ENCODE peak calls at places on chromosomes 2 and 18, in nine cellular contexts. One of them, this sample, is unnamed. For H3K36me3, the result is how much of the 10 kb centered on the place peaks cover.

GRCh38 chr2:176084629-176085119 is 912 bp upstream of the EVX2 start:
- DNase-seq in HCT116: no peak
- DNase-seq in OCI-LY7: no peak
- DNase-seq in neural progenitor cell: no peak
- DNase-seq in PC-3: no peak
- DNase-seq in endothelial cell of umbilical vein: no peak
- DNase-seq in IMR-90: no peak
- DNase-seq in mammary epithelial cell: no peak
- DNase-seq in GM12878: no peak
- DNase-seq in this sample: no peak

GRCh38 chr2:15337996-15338666 is 223.0 kb downstream of the NBAS start:
- DNase-seq in mammary epithelial cell: peak
- DNase-seq in OCI-LY7: no peak
- DNase-seq in HCT116: no peak
- DNase-seq in IMR-90: no peak
- DNase-seq in GM12878: no peak
- DNase-seq in endothelial cell of umbilical vein: peak
- DNase-seq in PC-3: peak
- DNase-seq in neural progenitor cell: no peak
- DNase-seq in this sample: no peak

GRCh38 chr2:107721581-107721980 is 105.1 kb upstream of the RGPD4 start:
- DNase-seq in mammary epithelial cell: peak
- DNase-seq in PC-3: no peak
- DNase-seq in GM12878: no peak
- DNase-seq in endothelial cell of umbilical vein: no peak
- DNase-seq in IMR-90: no peak
- DNase-seq in OCI-LY7: no peak
- DNase-seq in HCT116: no peak
- DNase-seq in neural progenitor cell: no peak
- DNase-seq in this sample: no peak

GRCh38 chr2:144208924-144209323 is 311.0 kb downstream of the ZEB2 start:
- DNase-seq in mammary epithelial cell: no peak
- DNase-seq in IMR-90: no peak
- DNase-seq in HCT116: no peak
- DNase-seq in GM12878: no peak
- DNase-seq in endothelial cell of umbilical vein: no peak
- DNase-seq in neural progenitor cell: no peak
- DNase-seq in PC-3: no peak
- DNase-seq in OCI-LY7: peak
- DNase-seq in this sample: no peak

GRCh38 chr2:12057436-12058166 is 311.2 kb downstream of the LPIN1 start:
- DNase-seq in OCI-LY7: peak
- DNase-seq in GM12878: peak
- DNase-seq in IMR-90: no peak
- DNase-seq in endothelial cell of umbilical vein: no peak
- DNase-seq in PC-3: no peak
- DNase-seq in neural progenitor cell: no peak
- DNase-seq in HCT116: no peak
- DNase-seq in mammary epithelial cell: no peak
- DNase-seq in this sample: peak

GRCh38 chr18:23584019-23584970 is 2.0 kb downstream of the NPC1 start:
- DNase-seq in HCT116: no peak
- DNase-seq in endothelial cell of umbilical vein: no peak
- DNase-seq in neural progenitor cell: no peak
- DNase-seq in mammary epithelial cell: no peak
- DNase-seq in OCI-LY7: no peak
- DNase-seq in PC-3: no peak
- DNase-seq in IMR-90: no peak
- DNase-seq in GM12878: no peak
- DNase-seq in this sample: no peak

GRCh38 chr2:127348421-127349000 is 39.3 kb downstream of the MAP3K2 start:
- DNase-seq in OCI-LY7: peak
- DNase-seq in GM12878: no peak
- DNase-seq in PC-3: no peak
- DNase-seq in mammary epithelial cell: no peak
- DNase-seq in endothelial cell of umbilical vein: no peak
- DNase-seq in HCT116: no peak
- DNase-seq in neural progenitor cell: no peak
- DNase-seq in IMR-90: peak
- DNase-seq in this sample: no peak

GRCh38 chr2:187187521-187187920 is 260.5 kb downstream of the CALCRL start:
- DNase-seq in PC-3: no peak
- DNase-seq in mammary epithelial cell: no peak
- DNase-seq in GM12878: no peak
- DNase-seq in OCI-LY7: no peak
- DNase-seq in IMR-90: no peak
- DNase-seq in HCT116: no peak
- DNase-seq in neural progenitor cell: no peak
- DNase-seq in endothelial cell of umbilical vein: peak
- DNase-seq in this sample: no peak

GRCh38 chr2:76197842-76198448 is 487.2 kb upstream of the GCFC2 start:
- DNase-seq in HCT116: peak
- DNase-seq in IMR-90: peak
- DNase-seq in PC-3: peak
- DNase-seq in OCI-LY7: peak
- DNase-seq in endothelial cell of umbilical vein: peak
- DNase-seq in GM12878: peak
- DNase-seq in neural progenitor cell: peak
- DNase-seq in mammary epithelial cell: peak
- DNase-seq in this sample: peak
- H2AFZ ChIP-seq in HCT116: no peak
- H2AFZ ChIP-seq in IMR-90: no peak
- H2AFZ ChIP-seq in PC-3: peak
- H2AFZ ChIP-seq in OCI-LY7: no peak
- H2AFZ ChIP-seq in endothelial cell of umbilical vein: no peak
- H2AFZ ChIP-seq in GM12878: no peak
- H2AFZ ChIP-seq in neural progenitor cell: peak
- H2AFZ ChIP-seq in mammary epithelial cell: no peak
- H2AFZ ChIP-seq in this sample: no peak

DNA sequence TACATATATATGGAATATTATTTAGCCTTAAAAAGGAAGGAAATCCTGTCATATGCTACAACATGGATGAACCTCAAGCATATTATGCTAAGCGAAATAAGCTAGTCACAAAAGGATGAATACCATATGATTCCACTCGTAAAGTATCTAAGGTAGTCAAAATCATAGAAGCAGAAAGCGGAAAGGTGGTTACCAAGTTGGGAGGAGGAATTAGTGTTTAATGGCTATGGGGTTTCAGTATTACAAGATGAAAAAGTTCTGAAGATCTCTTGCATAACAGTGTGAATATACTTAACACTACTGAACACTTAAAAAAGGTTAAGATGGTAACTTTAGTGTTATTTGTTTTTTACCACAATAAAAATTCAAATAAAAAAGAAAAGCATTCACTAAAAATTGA is 99.0 kb downstream of the MGAT5 start:
- DNase-seq in PC-3: no peak
- DNase-seq in GM12878: no peak
- DNase-seq in mammary epithelial cell: no peak
- DNase-seq in IMR-90: no peak
- DNase-seq in HCT116: no peak
- DNase-seq in endothelial cell of umbilical vein: no peak
- DNase-seq in neural progenitor cell: no peak
- DNase-seq in OCI-LY7: no peak
- DNase-seq in this sample: no peak
- H3K36me3 ChIP-seq in PC-3: under half
- H3K36me3 ChIP-seq in GM12878: under half
- H3K36me3 ChIP-seq in mammary epithelial cell: under half
- H3K36me3 ChIP-seq in IMR-90: under half
- H3K36me3 ChIP-seq in HCT116: under half
- H3K36me3 ChIP-seq in endothelial cell of umbilical vein: under half
- H3K36me3 ChIP-seq in neural progenitor cell: under half
- H3K36me3 ChIP-seq in OCI-LY7: half or more
- H3K36me3 ChIP-seq in this sample: under half

GRCh38 chr18:63971320-63972071 is 1.6 kb downstream of the SERPINB8 start:
- DNase-seq in IMR-90: no peak
- DNase-seq in OCI-LY7: no peak
- DNase-seq in neural progenitor cell: no peak
- DNase-seq in endothelial cell of umbilical vein: no peak
- DNase-seq in PC-3: no peak
- DNase-seq in HCT116: no peak
- DNase-seq in mammary epithelial cell: no peak
- DNase-seq in GM12878: no peak
- DNase-seq in this sample: peak
- H2AFZ ChIP-seq in IMR-90: peak
- H2AFZ ChIP-seq in OCI-LY7: no peak
- H2AFZ ChIP-seq in neural progenitor cell: peak
- H2AFZ ChIP-seq in endothelial cell of umbilical vein: peak
- H2AFZ ChIP-seq in PC-3: peak
- H2AFZ ChIP-seq in HCT116: no peak
- H2AFZ ChIP-seq in mammary epithelial cell: peak
- H2AFZ ChIP-seq in GM12878: no peak
- H2AFZ ChIP-seq in this sample: no peak

GRCh38 chr2:112109278-112109677 is 28.9 kb upstream of the FBLN7 start:
- DNase-seq in GM12878: no peak
- DNase-seq in neural progenitor cell: no peak
- DNase-seq in IMR-90: no peak
- DNase-seq in endothelial cell of umbilical vein: no peak
- DNase-seq in mammary epithelial cell: no peak
- DNase-seq in OCI-LY7: no peak
- DNase-seq in PC-3: no peak
- DNase-seq in HCT116: no peak
- DNase-seq in this sample: no peak
- H3K36me3 ChIP-seq in GM12878: under half
- H3K36me3 ChIP-seq in neural progenitor cell: under half
- H3K36me3 ChIP-seq in IMR-90: under half
- H3K36me3 ChIP-seq in endothelial cell of umbilical vein: under half
- H3K36me3 ChIP-seq in mammary epithelial cell: under half
- H3K36me3 ChIP-seq in OCI-LY7: half or more
- H3K36me3 ChIP-seq in PC-3: half or more
- H3K36me3 ChIP-seq in HCT116: under half
- H3K36me3 ChIP-seq in this sample: under half

GRCh38 chr2:217418090-217418489 is 558.2 kb upstream of the TNP1 start:
- DNase-seq in HCT116: no peak
- DNase-seq in mammary epithelial cell: no peak
- DNase-seq in IMR-90: peak
- DNase-seq in GM12878: no peak
- DNase-seq in PC-3: no peak
- DNase-seq in OCI-LY7: no peak
- DNase-seq in endothelial cell of umbilical vein: no peak
- DNase-seq in neural progenitor cell: no peak
- DNase-seq in this sample: no peak
- H2AFZ ChIP-seq in HCT116: no peak
- H2AFZ ChIP-seq in mammary epithelial cell: no peak
- H2AFZ ChIP-seq in IMR-90: peak
- H2AFZ ChIP-seq in GM12878: no peak
- H2AFZ ChIP-seq in PC-3: no peak
- H2AFZ ChIP-seq in OCI-LY7: no peak
- H2AFZ ChIP-seq in endothelial cell of umbilical vein: no peak
- H2AFZ ChIP-seq in neural progenitor cell: no peak
- H2AFZ ChIP-seq in this sample: no peak

DNA sequence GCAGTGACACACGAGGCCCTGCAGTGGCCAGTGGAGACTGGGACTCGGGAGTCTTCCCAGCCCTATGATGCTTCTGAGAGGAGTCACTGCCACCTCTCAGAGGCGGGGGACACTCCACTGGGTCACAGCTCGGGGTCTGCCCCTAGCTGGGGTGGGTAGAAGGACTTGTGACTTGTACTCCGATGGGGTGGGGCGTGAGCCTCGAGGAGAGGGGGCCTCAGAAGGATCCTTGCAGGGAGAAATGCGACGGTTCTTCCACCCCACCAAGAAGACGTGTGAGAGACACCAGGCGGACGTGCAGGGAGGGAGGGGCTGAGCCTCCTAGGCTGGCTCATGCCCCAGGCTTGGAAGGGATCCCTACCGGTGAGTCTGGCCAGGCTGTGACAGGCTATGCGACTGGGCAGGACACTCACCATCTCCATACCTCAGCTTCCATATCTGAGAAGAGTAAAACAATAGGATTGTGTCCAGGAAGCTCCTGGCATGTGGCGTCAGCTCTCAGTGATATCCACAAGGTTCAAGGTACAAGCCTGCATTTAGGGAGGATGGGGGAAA is 11.1 kb upstream of the OTOS start:
- DNase-seq in HCT116: no peak
- DNase-seq in endothelial cell of umbilical vein: no peak
- DNase-seq in mammary epithelial cell: no peak
- DNase-seq in OCI-LY7: no peak
- DNase-seq in PC-3: peak
- DNase-seq in neural progenitor cell: no peak
- DNase-seq in IMR-90: no peak
- DNase-seq in GM12878: no peak
- DNase-seq in this sample: no peak
- H3K36me3 ChIP-seq in HCT116: under half
- H3K36me3 ChIP-seq in endothelial cell of umbilical vein: under half
- H3K36me3 ChIP-seq in mammary epithelial cell: under half
- H3K36me3 ChIP-seq in OCI-LY7: under half
- H3K36me3 ChIP-seq in PC-3: under half
- H3K36me3 ChIP-seq in neural progenitor cell: under half
- H3K36me3 ChIP-seq in IMR-90: under half
- H3K36me3 ChIP-seq in GM12878: under half
- H3K36me3 ChIP-seq in this sample: under half

GRCh38 chr2:101833890-101834523 is 136.5 kb downstream of the MAP4K4 start:
- DNase-seq in OCI-LY7: no peak
- DNase-seq in PC-3: no peak
- DNase-seq in GM12878: no peak
- DNase-seq in mammary epithelial cell: no peak
- DNase-seq in endothelial cell of umbilical vein: no peak
- DNase-seq in neural progenitor cell: no peak
- DNase-seq in IMR-90: no peak
- DNase-seq in HCT116: no peak
- DNase-seq in this sample: no peak
- H2AFZ ChIP-seq in OCI-LY7: no peak
- H2AFZ ChIP-seq in PC-3: no peak
- H2AFZ ChIP-seq in GM12878: no peak
- H2AFZ ChIP-seq in mammary epithelial cell: no peak
- H2AFZ ChIP-seq in endothelial cell of umbilical vein: no peak
- H2AFZ ChIP-seq in neural progenitor cell: no peak
- H2AFZ ChIP-seq in IMR-90: no peak
- H2AFZ ChIP-seq in HCT116: no peak
- H2AFZ ChIP-seq in this sample: no peak

GRCh38 chr2:229660951-229661350 is 53.4 kb downstream of the DNER start:
- DNase-seq in HCT116: peak
- DNase-seq in IMR-90: no peak
- DNase-seq in OCI-LY7: no peak
- DNase-seq in neural progenitor cell: no peak
- DNase-seq in endothelial cell of umbilical vein: no peak
- DNase-seq in PC-3: peak
- DNase-seq in mammary epithelial cell: peak
- DNase-seq in GM12878: no peak
- DNase-seq in this sample: peak
- H3K36me3 ChIP-seq in HCT116: under half
- H3K36me3 ChIP-seq in IMR-90: under half
- H3K36me3 ChIP-seq in OCI-LY7: under half
- H3K36me3 ChIP-seq in neural progenitor cell: under half
- H3K36me3 ChIP-seq in endothelial cell of umbilical vein: under half
- H3K36me3 ChIP-seq in PC-3: under half
- H3K36me3 ChIP-seq in mammary epithelial cell: under half
- H3K36me3 ChIP-seq in GM12878: under half
- H3K36me3 ChIP-seq in this sample: under half